ENCODE peak calls at places on chromosomes 13 and 19, in five cellular contexts. B is right cardiac atrium; I is breast epithelium; E is CD4-positive, CD25-positive, alpha-beta regulatory T cell; Z is uterus. S is an unnamed sample.

GRCh38 chr13:102233566-102234208 is 168.2 kb downstream of the FGF14 start:
- DNase-seq in I (no peak), B (no peak), E (no peak), Z (no peak), S (no peak)

GRCh38 chr13:95256086-95256485 is 45.2 kb downstream of the ABCC4 start:
- DNase-seq in I (no peak), Z (no peak), E (no peak), B (no peak), S (no peak)

GRCh38 chr13:40519637-40520036 is 146.8 kb downstream of the FOXO1 start:
- DNase-seq in I (no peak), Z (no peak), E (no peak), B (peak; percentile 76), S (no peak)

GRCh38 chr19:17605761-17606745 is 50.6 kb downstream of the COLGALT1 start:
- DNase-seq in E (peak; percentile 68), I (peak; percentile 52), Z (peak; percentile 36), B (peak; percentile 87), S (peak; percentile 87)

GRCh38 chr19:57443121-57443696 is 8.1 kb downstream of the ZNF749 start:
- DNase-seq in Z (no peak), I (no peak), B (no peak), E (no peak), S (no peak)

GRCh38 chr19:51326216-51327065 is 15.0 kb downstream of the IGLON5 start:
- DNase-seq in B (no peak), Z (no peak), I (no peak), E (no peak), S (no peak)

GRCh38 chr13:74570834-74571233 is 436.6 kb upstream of the KLF12 start:
- DNase-seq in E (no peak), I (no peak), B (no peak), Z (no peak), S (no peak)

GRCh38 chr19:6481541-6482342 is at the start of gene DENND1C:
- DNase-seq in B (no peak), Z (no peak), I (no peak), E (peak; percentile 34), S (peak; percentile 67)

GRCh38 chr19:1779604-1779973 is 26.3 kb downstream of the ONECUT3 start:
- DNase-seq in Z (no peak), E (no peak), B (peak; percentile 10), I (no peak), S (no peak)

GRCh38 chr19:32404939-32405430 is 585 bp upstream of the DPY19L3 start:
- DNase-seq in Z (peak; percentile 56), E (no peak), B (peak; percentile 91), I (peak; percentile 46), S (peak; percentile 20)

GRCh38 chr13:34546841-34547240 is 395.2 kb upstream of the NBEA start:
- DNase-seq in I (no peak), Z (no peak), B (no peak), E (no peak), S (no peak)

GRCh38 chr13:40402931-40403412 is 263.5 kb downstream of the FOXO1 start:
- DNase-seq in I (no peak), Z (peak; percentile 59), B (no peak), E (no peak), S (no peak)

GRCh38 chr19:18001837-18002345 is 6.1 kb upstream of the ARRDC2 start:
- DNase-seq in I (no peak), B (no peak), Z (no peak), E (no peak), S (no peak)

GRCh38 chr13:102774596-102775375 is 1.2 kb upstream of the TEX30 start:
- DNase-seq in E (no peak), I (no peak), B (no peak), Z (no peak), S (no peak)

GRCh38 chr13:95154441-95154886 is 146.8 kb downstream of the ABCC4 start:
- DNase-seq in Z (no peak), E (no peak), B (no peak), I (no peak), S (no peak)

GRCh38 chr19:33580026-33580644 is 41.6 kb upstream of the CHST8 start:
- DNase-seq in E (no peak), Z (no peak), B (no peak), I (peak; percentile 27), S (no peak)

GRCh38 chr19:5889288-5889971 is 14.2 kb downstream of the NDUFA11 start:
- DNase-seq in E (no peak), B (no peak), I (no peak), Z (no peak), S (no peak)

GRCh38 chr19:43674630-43674982 is 4.6 kb upstream of the PLAUR start:
- DNase-seq in Z (no peak), B (no peak), I (no peak), E (no peak), S (no peak)

GRCh38 chr19:33302175-33302973 is at the start of gene CEBPA:
- DNase-seq in E (peak; percentile 35), I (peak; percentile 68), B (peak; percentile 92), Z (peak; percentile 78), S (peak; percentile 67)

GRCh38 chr19:40464059-40465024 is 1.2 kb downstream of the BLVRB start:
- DNase-seq in I (peak; percentile 75), Z (peak; percentile 89), B (peak; percentile 90), E (peak; percentile 51), S (peak; percentile 43)

GRCh38 chr13:102569488-102569887 is 27.3 kb upstream of the TPP2 start:
- DNase-seq in Z (no peak), B (no peak), E (no peak), I (no peak), S (no peak)

GRCh38 chr19:58575183-58576041 is 2.3 kb upstream of the MZF1 start:
- DNase-seq in I (peak; percentile 84), B (peak; percentile 97), Z (peak; percentile 90), E (peak; percentile 67), S (peak; percentile 70)

GRCh38 chr13:109412232-109412935 is 374.0 kb downstream of the IRS2 start:
- DNase-seq in I (no peak), Z (no peak), E (no peak), B (peak; percentile 81), S (no peak)

GRCh38 chr19:5156231-5156986 is 184.2 kb downstream of the PTPRS start:
- DNase-seq in I (no peak), B (peak; percentile 66), Z (no peak), E (no peak), S (no peak)

GRCh38 chr19:53960187-53960586 is 2.5 kb upstream of the CACNG8 start:
- DNase-seq in E (no peak), I (no peak), Z (no peak), B (no peak), S (no peak)
- H3K27me3 ChIP-seq in E (peaks cover 19% of the 10 kb centered on the region), I (peaks cover 9% of the 10 kb centered on the region), Z (peaks cover 5% of the 10 kb centered on the region), B (no peaks in the 10 kb centered on the region), S (no peaks in the 10 kb centered on the region)

GRCh38 chr19:41570639-41571112 is 5.3 kb upstream of the CEACAM21 start:
- DNase-seq in E (peak; percentile 72), B (peak; percentile 91), I (peak; percentile 57), Z (peak; percentile 52), S (peak; percentile 78)
- H3K27me3 ChIP-seq in E (no peaks in the 10 kb centered on the region), B (no peaks in the 10 kb centered on the region), I (no peaks in the 10 kb centered on the region), Z (no peaks in the 10 kb centered on the region), S (no peaks in the 10 kb centered on the region)

GRCh38 chr13:111434578-111435159 is 114.2 kb downstream of the TEX29 start:
- DNase-seq in Z (no peak), B (no peak), E (no peak), I (no peak), S (no peak)
- H3K27me3 ChIP-seq in Z (no peaks in the 10 kb centered on the region), B (no peaks in the 10 kb centered on the region), E (peaks cover 2% of the 10 kb centered on the region), I (no peaks in the 10 kb centered on the region), S (no peaks in the 10 kb centered on the region)

GRCh38 chr19:10517760-10518443 is 655 bp upstream of the S1PR5 start:
- DNase-seq in B (peak; percentile 66), E (no peak), I (peak; percentile 27), Z (no peak), S (no peak)

GRCh38 chr19:10517361-10517759 is at the start of gene S1PR5:
- DNase-seq in B (peak; percentile 72), I (no peak), E (no peak), Z (no peak), S (no peak)

GRCh38 chr19:10516671-10517286 is 468 bp downstream of the S1PR5 start:
- DNase-seq in I (no peak), B (no peak), Z (no peak), E (no peak), S (no peak)

GRCh38 chr19:10519421-10519820 is 2.2 kb upstream of the S1PR5 start:
- DNase-seq in B (no peak), Z (no peak), E (no peak), I (no peak), S (no peak)

GRCh38 chr19:10518444-10519361 is 1.5 kb upstream of the S1PR5 start:
- DNase-seq in B (no peak), Z (no peak), I (no peak), E (no peak), S (no peak)
- H3K27me3 ChIP-seq in B (no peaks in the 10 kb centered on the region), Z (peaks cover 9% of the 10 kb centered on the region), I (no peaks in the 10 kb centered on the region), E (peaks cover 17% of the 10 kb centered on the region), S (peaks cover 17% of the 10 kb centered on the region)

DNA sequence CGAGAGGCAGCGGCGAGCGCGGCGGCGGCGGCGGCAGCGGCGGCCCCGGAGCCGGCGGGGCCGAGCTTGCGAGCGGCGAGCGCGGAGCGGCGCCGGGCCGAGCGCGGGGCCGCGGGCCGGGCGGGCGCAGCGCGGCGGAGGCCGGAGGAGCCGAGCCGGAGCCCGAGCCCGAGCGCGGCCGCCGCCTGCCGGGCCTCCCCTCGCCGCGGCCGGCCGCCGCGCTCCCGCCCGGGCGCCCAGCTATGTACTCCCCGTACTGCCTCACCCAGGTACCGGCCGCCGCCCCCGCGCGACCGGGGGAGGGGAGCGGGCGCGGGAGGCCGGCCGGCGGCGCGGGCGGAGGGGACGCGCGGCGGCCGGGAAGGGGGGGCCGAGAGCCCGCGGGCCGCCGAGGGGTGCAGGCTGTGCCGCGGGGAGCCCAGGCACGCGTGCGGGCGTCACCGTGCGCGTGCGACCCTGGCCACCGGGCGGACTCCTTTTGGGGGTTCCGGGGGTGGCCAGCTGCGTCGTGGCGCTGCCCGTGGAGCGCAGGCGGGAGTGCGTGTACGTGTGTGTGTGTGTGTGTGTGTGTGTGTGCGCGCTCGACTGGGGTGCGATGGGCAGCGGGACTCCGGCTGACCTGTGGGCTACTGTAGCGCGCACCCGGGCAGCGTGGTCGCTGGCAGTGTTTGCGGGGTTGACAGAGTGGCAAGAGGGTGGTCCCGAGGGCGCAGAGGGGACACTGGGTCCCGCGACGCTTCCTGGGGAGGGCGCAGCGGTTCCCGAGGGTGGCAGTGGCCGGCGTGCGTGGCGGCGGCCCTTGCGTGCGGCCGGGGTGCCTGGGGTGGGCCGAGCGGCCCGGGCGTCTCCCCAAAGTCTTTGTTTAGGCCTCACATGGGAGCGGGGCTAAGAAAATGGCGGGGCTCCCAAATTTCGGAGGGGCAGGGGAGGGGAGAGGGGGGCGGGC is 594 bp downstream of the NFIX start:
- DNase-seq in B (peak; percentile 81), I (no peak), Z (peak; percentile 59), E (no peak), S (no peak)
- H3K27me3 ChIP-seq in B (no peaks in the 10 kb centered on the region), I (no peaks in the 10 kb centered on the region), Z (no peaks in the 10 kb centered on the region), E (peaks cover 3% of the 10 kb centered on the region), S (no peaks in the 10 kb centered on the region)